ENCODE peak calls at places on chromosome 11, in six cellular contexts. L is stimulated activated CD4-positive, alpha-beta T cell treated with anti-CD3 and anti-CD28 coated beads, Interleukin-12 subunit alpha, Interleukin-12 subunit beta, amount 100 ng/mL, for 24 hours; H is AG10803; Q is activated gamma-delta T cell treated with Interleukin-2 at 50 U/mL for 16 hours; M is dermis blood vessel endothelial cell; C is stimulated activated CD8-positive, alpha-beta memory T cell treated with anti-CD3 and anti-CD28 coated beads, Interleukin-12 subunit alpha, Interleukin-12 subunit beta, amount 100 ng/mL, for 1 hour. V is an unnamed sample.

GRCh38 chr11:47995318-47995717 is 15.0 kb downstream of the PTPRJ start:
- DNase-seq in Q (no peak), M (no peak), H (no peak), C (no peak), L (no peak), V (no peak)

GRCh38 chr11:64583296-64584262 is 7.4 kb upstream of the SLC22A12 start:
- DNase-seq in M (no peak), Q (no peak), L (no peak), C (no peak), H (peak; percentile 6), V (no peak)

GRCh38 chr11:121572581-121573059 is 119.9 kb upstream of the SORL1-AS1 start:
- DNase-seq in H (no peak), M (no peak), C (no peak), Q (no peak), L (no peak), V (no peak)

GRCh38 chr11:97471480-97471879 is 1081.7 kb downstream of the JRKL start:
- DNase-seq in M (no peak), Q (no peak), L (no peak), H (no peak), C (no peak), V (no peak)

GRCh38 chr11:102994101-102994500 is 38.6 kb upstream of the MMP13 start:
- DNase-seq in L (no peak), Q (no peak), H (peak; percentile 43), M (no peak), C (no peak), V (no peak)

GRCh38 chr11:17141156-17141555 is 63.7 kb upstream of the RPS13 start:
- DNase-seq in L (no peak), M (no peak), Q (no peak), C (no peak), H (no peak), V (no peak)

GRCh38 chr11:55554169-55554568 is at the start of gene OR4C15:
- DNase-seq in H (no peak), M (no peak), Q (no peak), L (no peak), C (no peak), V (no peak)

GRCh38 chr11:25535462-25535861 is 796.5 kb upstream of the ANO3 start:
- DNase-seq in C (no peak), L (no peak), M (no peak), H (no peak), Q (no peak), V (no peak)

GRCh38 chr11:110755961-110756360 is 43.7 kb upstream of the ARHGAP20 start:
- DNase-seq in H (no peak), Q (no peak), C (no peak), M (no peak), L (no peak), V (no peak)

GRCh38 chr11:82848829-82849228 is 51.4 kb downstream of the PRCP start:
- DNase-seq in Q (no peak), H (no peak), C (no peak), M (no peak), L (no peak), V (no peak)

GRCh38 chr11:2802389-2803185 is 83.0 kb downstream of the CDKN1C start:
- DNase-seq in H (no peak), M (no peak), L (no peak), Q (no peak), C (no peak), V (no peak)

GRCh38 chr11:44243086-44243485 is 66.9 kb downstream of the ALX4 start:
- DNase-seq in L (no peak), M (no peak), C (no peak), H (no peak), Q (no peak), V (no peak)

GRCh38 chr11:28860898-28861297 is 752.7 kb downstream of the METTL15 start:
- DNase-seq in H (peak; percentile 50), M (peak; percentile 80), L (no peak), C (no peak), Q (no peak), V (no peak)

GRCh38 chr11:17604201-17604912 is 57.3 kb downstream of the OTOG start:
- DNase-seq in H (no peak), L (no peak), C (no peak), M (no peak), Q (no peak), V (no peak)

GRCh38 chr11:2574043-2574552 is 125.7 kb downstream of the KCNQ1OT1 start:
- DNase-seq in Q (no peak), M (no peak), C (no peak), L (no peak), H (no peak), V (no peak)

V was measured in NCI-H1436 treated with DMSO at 0.1 percent for 48 hours.